ENCODE peak calls at places on chromosomes 3 and 15, in nine cellular contexts. C, G, Q, E, B, Y, R, W and U are unnamed samples.

GRCh38 chr3:52774901-52775864 is 2.2 kb upstream of the ITIH1 start:
- DNase-seq in Q (no peak), B (peak), G (no peak), W (no peak), R (no peak), E (no peak), Y (no peak), C (peak), U (no peak)

GRCh38 chr15:87599616-87600015 is 656.9 kb downstream of the NTRK3 start:
- DNase-seq in E (no peak), B (no peak), W (no peak), G (no peak), Y (no peak), R (no peak), C (no peak), Q (peak), U (no peak)

GRCh38 chr15:98964461-98965454 is 42.8 kb downstream of the PGPEP1L start:
- DNase-seq in W (no peak), Y (no peak), C (no peak), E (no peak), R (no peak), G (no peak), Q (no peak), B (no peak), U (no peak)

GRCh38 chr15:70480196-70480856 is 283.0 kb downstream of the UACA start:
- DNase-seq in G (no peak), Q (no peak), E (peak), B (no peak), C (peak), R (no peak), W (peak), Y (peak), U (peak)

GRCh38 chr3:85161544-85161943 is 202.8 kb downstream of the CADM2 start:
- DNase-seq in Y (no peak), G (no peak), B (no peak), Q (no peak), C (no peak), E (no peak), R (no peak), W (no peak), U (no peak)

GRCh38 chr3:131142580-131142979 is 115.9 kb downstream of the NEK11 start:
- DNase-seq in R (no peak), C (no peak), Q (peak), B (no peak), Y (no peak), W (no peak), G (peak), E (no peak), U (no peak)

GRCh38 chr3:160006282-160007163 is 17.9 kb downstream of the IL12A start:
- DNase-seq in Q (peak), C (peak), Y (no peak), R (no peak), W (no peak), E (no peak), B (no peak), G (peak), U (no peak)

GRCh38 chr15:60708684-60709083 is 229.7 kb upstream of the ICE2 start:
- DNase-seq in G (peak), Y (no peak), E (no peak), W (no peak), R (no peak), Q (peak), B (no peak), C (no peak), U (no peak)

GRCh38 chr15:46309914-46310313 is 675.1 kb downstream of the SQOR start:
- DNase-seq in Q (no peak), C (no peak), E (no peak), B (no peak), R (no peak), G (no peak), Y (no peak), W (no peak), U (no peak)

GRCh38 chr15:88262064-88262463 is 5.5 kb upstream of the NTRK3 start:
- DNase-seq in R (no peak), W (no peak), Q (no peak), Y (no peak), B (peak), C (no peak), G (no peak), E (no peak), U (no peak)

GRCh38 chr3:145357453-145357852 is 803.5 kb downstream of the PLOD2 start:
- DNase-seq in B (no peak), Q (no peak), G (peak), W (no peak), R (no peak), E (no peak), Y (no peak), C (no peak), U (no peak)

GRCh38 chr3:158105710-158106438 is at the start of gene SHOX2:
- DNase-seq in E (no peak), C (peak), Y (no peak), R (no peak), G (peak), Q (peak), W (no peak), B (peak), U (no peak)

GRCh38 chr15:74253276-74253921 is 17.3 kb downstream of the CCDC33 start:
- DNase-seq in W (no peak), E (no peak), R (no peak), B (no peak), G (no peak), Y (no peak), Q (peak), C (no peak), U (no peak)

GRCh38 chr15:60844010-60844409 is 365.1 kb upstream of the ICE2 start:
- DNase-seq in Q (no peak), Y (no peak), E (no peak), W (no peak), C (no peak), R (no peak), B (no peak), G (no peak), U (no peak)

GRCh38 chr15:43204016-43204901 is 16.6 kb downstream of the EPB42 start:
- DNase-seq in E (peak), G (peak), Y (peak), Q (peak), W (peak), R (no peak), B (no peak), C (peak), U (peak)

GRCh38 chr3:33401781-33402180 is 38.4 kb downstream of the UBP1 start:
- DNase-seq in W (no peak), B (no peak), E (no peak), G (no peak), Q (peak), C (no peak), Y (no peak), R (no peak), U (no peak)

GRCh38 chr3:53166781-53167291 is 5.8 kb downstream of the PRKCD start:
- DNase-seq in W (no peak), Q (peak), C (peak), E (no peak), B (no peak), G (peak), Y (no peak), R (no peak), U (no peak)

GRCh38 chr3:115341208-115341607 is 194.1 kb upstream of the ZBTB20 start:
- DNase-seq in Y (peak), R (no peak), B (no peak), W (no peak), C (no peak), G (peak), Q (peak), E (no peak), U (no peak)

GRCh38 chr15:47484119-47484518 is 233.2 kb upstream of the SEMA6D start:
- DNase-seq in B (no peak), Y (no peak), Q (peak), C (no peak), R (no peak), W (no peak), G (no peak), E (no peak), U (no peak)

GRCh38 chr3:140595295-140595694 is 82.6 kb upstream of the TRIM42 start:
- DNase-seq in R (no peak), Q (no peak), C (no peak), G (peak), W (no peak), E (no peak), B (no peak), Y (no peak), U (no peak)

GRCh38 chr3:183188895-183189462 is 26.4 kb upstream of the LAMP3 start:
- DNase-seq in E (no peak), Q (no peak), C (peak), Y (no peak), B (peak), G (peak), R (no peak), W (no peak), U (no peak)

GRCh38 chr3:46368569-46368968 is 2.2 kb upstream of the CCR5 start:
- DNase-seq in R (no peak), Q (no peak), Y (no peak), B (no peak), W (peak), G (peak), C (peak), E (peak), U (peak)

GRCh38 chr3:185658504-185658912 is 72.4 kb downstream of the SENP2 start:
- DNase-seq in Q (peak), E (no peak), B (no peak), C (peak), G (peak), R (no peak), W (no peak), Y (no peak), U (no peak)

GRCh38 chr15:72797338-72797689 is 13.8 kb upstream of the ADPGK start:
- DNase-seq in R (no peak), Q (no peak), B (no peak), G (no peak), Y (no peak), W (no peak), C (no peak), E (no peak), U (no peak)

GRCh38 chr15:26867199-26868007 is 541 bp downstream of the GABRA5 start:
- DNase-seq in B (no peak), W (no peak), Y (no peak), R (no peak), Q (no peak), C (no peak), G (no peak), E (no peak), U (no peak)

GRCh38 chr3:103644450-103644849 is 1209.6 kb downstream of the ZPLD1 start:
- DNase-seq in R (no peak), B (no peak), C (no peak), G (no peak), E (no peak), Y (no peak), W (no peak), Q (no peak), U (no peak)

GRCh38 chr3:150970665-150971327 is 1.7 kb downstream of the CLRN1 start:
- DNase-seq in Q (peak), W (no peak), G (peak), C (no peak), E (no peak), R (no peak), B (no peak), Y (no peak), U (no peak)

GRCh38 chr3:186090884-186091283 is 18.0 kb downstream of the ETV5 start:
- DNase-seq in E (no peak), W (no peak), R (no peak), B (no peak), C (no peak), Y (no peak), Q (no peak), G (no peak), U (no peak)

GRCh38 chr15:77021803-77022381 is 27.0 kb downstream of the PSTPIP1 start:
- DNase-seq in R (no peak), E (peak), Q (peak), B (peak), W (no peak), G (peak), Y (peak), C (no peak), U (no peak)

GRCh38 chr15:25671132-25671531 is 192.0 kb downstream of the ATP10A start:
- DNase-seq in R (no peak), E (no peak), Q (peak), Y (no peak), C (no peak), G (peak), B (no peak), W (no peak), U (no peak)

GRCh38 chr15:96337354-96337990 is 7.0 kb downstream of the NR2F2 start:
- DNase-seq in Y (no peak), E (no peak), G (peak), W (no peak), C (no peak), Q (no peak), R (no peak), B (no peak), U (no peak)

GRCh38 chr3:93907132-93907531 is 66.6 kb downstream of the PROS1 start:
- DNase-seq in Q (no peak), C (no peak), B (no peak), R (no peak), Y (no peak), W (no peak), G (no peak), E (no peak), U (no peak)

GRCh38 chr3:182240474-182240873 is 528.7 kb downstream of the SOX2 start:
- DNase-seq in E (no peak), C (no peak), W (no peak), R (no peak), B (no peak), Y (no peak), Q (no peak), G (no peak), U (no peak)

GRCh38 chr15:62085740-62086139 is 19.0 kb downstream of the C2CD4A start:
- DNase-seq in W (no peak), E (no peak), R (no peak), Q (no peak), C (no peak), G (peak), B (no peak), Y (no peak), U (no peak)

GRCh38 chr3:47103619-47104018 is 60.3 kb downstream of the SETD2 start:
- DNase-seq in C (no peak), Y (no peak), G (no peak), Q (no peak), E (no peak), B (no peak), R (no peak), W (no peak), U (no peak)

GRCh38 chr3:50648297-50648696 is 26.4 kb upstream of the DOCK3 start:
- DNase-seq in G (peak), B (no peak), C (no peak), R (no peak), E (no peak), W (no peak), Q (peak), Y (no peak), U (no peak)